ENCODE peak calls at places on chromosomes 4 and X, in four cellular contexts. N is WTC11, A is K562, H is HepG2. O is an unnamed sample.

GRCh38 chr4:100366213-100366612 is 151.6 kb downstream of the EMCN start:
- DNase-seq in A (no peak), N (peak), H (no peak), O (no peak)

GRCh38 chr4:3868146-3868840 is 102.1 kb downstream of the ADRA2C start:
- DNase-seq in H (no peak), N (peak), A (no peak), O (no peak)

GRCh38 chr4:17580969-17581368 is 4.0 kb downstream of the LAP3 start:
- DNase-seq in H (no peak), A (no peak), N (no peak), O (no peak)

GRCh38 chrX:70998402-70999027 is 67.6 kb upstream of the SLC7A3 start:
- DNase-seq in N (peak), H (peak), A (no peak), O (no peak)

GRCh38 chr4:150192986-150193385 is 114.7 kb downstream of the DCLK2 start:
- DNase-seq in N (no peak), A (no peak), H (no peak), O (no peak)

GRCh38 chrX:15946783-15947550 is 92.4 kb upstream of the AP1S2 start:
- DNase-seq in N (no peak), A (no peak), H (no peak), O (no peak)

GRCh38 chrX:71167031-71167781 is 22.6 kb downstream of the NLGN3 start:
- DNase-seq in H (no peak), A (no peak), N (no peak), O (no peak)

GRCh38 chr4:15776871-15777648 is 1.1 kb upstream of the CD38 start:
- DNase-seq in A (no peak), N (no peak), H (no peak), O (no peak)

GRCh38 chrX:45602151-45602550 is 401.5 kb upstream of the DIPK2B start:
- DNase-seq in N (no peak), A (no peak), H (no peak), O (no peak)

GRCh38 chr4:186749611-186750281 is 26.1 kb upstream of the FAT1 start:
- DNase-seq in N (no peak), A (no peak), H (peak), O (no peak)

GRCh38 chr4:187178084-187178483 is 454.4 kb upstream of the FAT1 start:
- DNase-seq in A (no peak), N (no peak), H (no peak), O (no peak)

GRCh38 chrX:74419861-74420193 is 1.5 kb upstream of the SLC16A2 start:
- DNase-seq in A (no peak), H (no peak), N (no peak), O (peak)

GRCh38 chrX:34805951-34806350 is 136.6 kb upstream of the FAM47B start:
- DNase-seq in H (no peak), N (no peak), A (no peak), O (no peak)

DNA sequence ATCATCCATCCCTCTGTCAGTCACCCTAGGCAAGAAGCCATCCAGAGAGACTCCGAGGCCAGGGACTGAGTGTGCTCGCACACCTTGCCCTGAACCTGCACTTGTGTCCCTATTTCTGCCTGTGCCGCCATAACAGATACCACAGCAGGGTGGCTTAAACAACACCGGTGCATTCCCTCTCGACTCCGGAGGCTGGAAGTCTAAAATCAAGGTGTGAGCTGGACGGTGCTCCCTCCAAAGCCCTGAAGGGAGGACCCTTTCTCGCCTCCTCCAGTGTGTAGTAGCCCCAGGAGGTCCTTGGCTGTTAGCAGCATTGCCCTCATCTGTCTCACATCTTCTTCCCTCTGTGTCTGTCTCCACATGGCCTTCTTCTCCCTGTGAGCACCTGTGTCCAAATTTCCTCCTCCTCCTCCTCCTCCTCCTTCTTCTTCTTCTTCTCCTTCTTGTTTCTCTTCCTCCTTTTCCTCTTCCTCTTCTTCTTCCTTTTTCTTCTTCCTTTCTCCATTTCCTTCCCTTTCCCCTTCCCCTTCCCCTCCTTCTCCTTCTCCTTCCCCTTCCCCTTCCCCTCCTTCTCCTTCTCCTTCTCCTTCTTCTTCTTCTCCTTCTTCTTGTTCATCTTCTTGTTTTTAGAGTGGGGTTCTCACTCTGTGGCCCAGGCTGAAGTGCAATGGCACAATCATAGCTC is 98.1 kb upstream of the ENPP6 start:
- DNase-seq in A (no peak), N (no peak), H (no peak), O (no peak)
- TF ChIP-seq ELF4 in A (no peak), N (no peak), H (no peak), O (no peak)

DNA sequence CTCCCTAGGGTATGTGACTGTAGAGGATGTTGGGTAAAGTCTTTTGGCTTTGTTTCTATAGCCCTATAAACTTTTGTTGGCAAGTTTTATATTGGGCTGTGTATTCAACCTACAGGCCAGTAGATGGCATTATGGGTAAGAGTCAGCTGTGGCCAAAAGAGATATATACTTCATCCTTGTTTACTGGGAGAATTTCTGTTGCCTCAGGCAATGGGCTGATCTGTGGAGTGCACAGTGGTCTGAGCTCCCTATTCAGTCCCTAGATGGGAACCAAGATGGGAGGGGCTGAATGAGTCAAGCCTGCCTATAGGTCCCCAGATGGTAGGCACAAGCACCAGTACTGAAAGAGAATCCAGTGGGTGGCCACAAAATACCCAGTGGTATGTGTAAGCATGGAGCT is 580.6 kb downstream of the EPHA5 start:
- DNase-seq in H (no peak), N (no peak), A (no peak), O (no peak)
- TF ChIP-seq ELF4 in H (no peak), N (no peak), A (no peak), O (no peak)

GRCh38 chr4:147791870-147792269 is 60.0 kb downstream of the ARHGAP10 start:
- DNase-seq in H (no peak), A (no peak), N (no peak), O (no peak)

GRCh38 chr4:147791341-147791740 is 59.5 kb downstream of the ARHGAP10 start:
- DNase-seq in N (no peak), A (no peak), H (no peak), O (no peak)

GRCh38 chr4:147793569-147793968 is 61.7 kb downstream of the ARHGAP10 start:
- DNase-seq in H (no peak), N (no peak), A (no peak), O (no peak)

GRCh38 chr4:147793973-147794690 is 62.2 kb downstream of the ARHGAP10 start:
- DNase-seq in A (no peak), H (no peak), N (no peak), O (no peak)

GRCh38 chr4:147794787-147795413 is 63.0 kb downstream of the ARHGAP10 start:
- DNase-seq in H (peak), A (no peak), N (no peak), O (no peak)
- TF ChIP-seq ELF4 in H (no peak), A (no peak), N (no peak), O (no peak)

GRCh38 chr4:121165206-121165605 is 1.1 kb upstream of the TNIP3 start:
- DNase-seq in H (no peak), A (no peak), N (no peak), O (no peak)
- TF ChIP-seq ELF4 in H (no peak), A (no peak), N (no peak), O (no peak)

GRCh38 chr4:43380093-43380492 is 487.6 kb downstream of the GRXCR1 start:
- DNase-seq in N (no peak), A (no peak), H (no peak), O (no peak)
- TF ChIP-seq ELF4 in N (no peak), A (no peak), H (no peak), O (no peak)

GRCh38 chr4:166585491-166585890 is 648.8 kb downstream of the SPOCK3 start:
- DNase-seq in A (no peak), H (no peak), N (no peak), O (no peak)
- TF ChIP-seq ELF4 in A (no peak), H (no peak), N (no peak), O (no peak)

GRCh38 chr4:47525154-47525819 is 40.2 kb downstream of the ATP10D start:
- DNase-seq in H (no peak), N (no peak), A (no peak), O (no peak)
- TF ChIP-seq ELF4 in H (no peak), N (no peak), A (no peak), O (no peak)

GRCh38 chrX:925094-925493 is 287.4 kb downstream of the CRLF2 start:
- DNase-seq in H (no peak), A (no peak), N (no peak), O (no peak)
- TF ChIP-seq ELF4 in H (no peak), A (no peak), N (no peak), O (no peak)

GRCh38 chrX:132468454-132468853 is 20.4 kb downstream of the MBNL3 start:
- DNase-seq in N (no peak), A (no peak), H (no peak), O (no peak)

GRCh38 chrX:132461886-132462285 is 27.0 kb downstream of the MBNL3 start:
- DNase-seq in H (no peak), N (no peak), A (no peak), O (no peak)

GRCh38 chrX:132467029-132467428 is 21.8 kb downstream of the MBNL3 start:
- DNase-seq in H (no peak), N (no peak), A (no peak), O (no peak)

DNA sequence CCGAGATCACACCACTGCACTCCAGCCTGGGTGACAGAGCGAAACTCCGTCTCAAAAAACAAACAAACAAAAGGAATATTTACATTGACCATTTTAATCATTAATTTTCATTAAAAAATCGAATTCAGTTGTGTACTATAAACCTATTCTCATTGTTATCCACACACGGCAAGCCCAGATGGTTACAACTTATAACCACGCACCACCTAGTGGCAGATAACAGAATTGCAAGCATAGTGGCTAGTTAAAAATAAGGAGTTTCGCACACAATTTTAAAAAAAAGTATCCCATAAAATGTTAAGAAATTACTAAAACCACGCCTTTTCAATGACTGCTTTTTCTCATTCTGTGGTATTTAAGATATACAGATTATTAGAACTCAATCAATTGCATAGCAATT is 25.4 kb downstream of the MBNL3 start:
- DNase-seq in N (peak), A (peak), H (no peak), O (no peak)
- TF ChIP-seq ELF4 in N (no peak), A (no peak), H (no peak), O (no peak)

O was measured in HEK293T.